ENCODE peak calls at places on chromosome X, in five cellular contexts. One of them, this sample, is unnamed.
A peak's percentile ranks its signal among the peaks of the same experiment; 100 is the strongest.

GRCh38 chrX:129925305-129926092 is 19.5 kb downstream of the UTP14A start:
- DNase-seq in prostate gland: peak; percentile 42
- DNase-seq in cardiac muscle cell: peak; percentile 75
- DNase-seq in IMR-90: peak; percentile 81
- DNase-seq in upper lobe of left lung: peak; percentile 65
- DNase-seq in this sample: no peak

GRCh38 chrX:39008554-39008953 is 207.3 kb downstream of the MID1IP1 start:
- DNase-seq in prostate gland: no peak
- DNase-seq in cardiac muscle cell: no peak
- DNase-seq in IMR-90: no peak
- DNase-seq in upper lobe of left lung: peak; percentile 25
- DNase-seq in this sample: no peak

GRCh38 chrX:11100281-11101035 is 10.7 kb upstream of the HCCS start:
- DNase-seq in prostate gland: peak; percentile 36
- DNase-seq in cardiac muscle cell: peak; percentile 70
- DNase-seq in IMR-90: peak; percentile 80
- DNase-seq in upper lobe of left lung: no peak
- DNase-seq in this sample: peak; percentile 27

GRCh38 chrX:129744881-129745321 is 6.1 kb downstream of the XPNPEP2 start:
- DNase-seq in prostate gland: no peak
- DNase-seq in cardiac muscle cell: no peak
- DNase-seq in IMR-90: no peak
- DNase-seq in upper lobe of left lung: no peak
- DNase-seq in this sample: no peak

GRCh38 chrX:139202742-139203410 is 327.7 kb upstream of the F9 start:
- DNase-seq in prostate gland: no peak
- DNase-seq in cardiac muscle cell: no peak
- DNase-seq in IMR-90: no peak
- DNase-seq in upper lobe of left lung: no peak
- DNase-seq in this sample: no peak

GRCh38 chrX:85964744-85965143 is 82.6 kb downstream of the CHM start:
- DNase-seq in prostate gland: no peak
- DNase-seq in cardiac muscle cell: no peak
- DNase-seq in IMR-90: peak; percentile 16
- DNase-seq in upper lobe of left lung: no peak
- DNase-seq in this sample: no peak

GRCh38 chrX:151725338-151725614 is 9.3 kb upstream of the CNGA2 start:
- DNase-seq in prostate gland: no peak
- DNase-seq in cardiac muscle cell: no peak
- DNase-seq in IMR-90: no peak
- DNase-seq in upper lobe of left lung: no peak
- DNase-seq in this sample: no peak

GRCh38 chrX:96405842-96406241 is 278.8 kb upstream of the DIAPH2 start:
- DNase-seq in prostate gland: no peak
- DNase-seq in cardiac muscle cell: no peak
- DNase-seq in IMR-90: no peak
- DNase-seq in upper lobe of left lung: no peak
- DNase-seq in this sample: no peak

GRCh38 chrX:2385224-2385623 is 115.6 kb downstream of the DHRSX start:
- DNase-seq in prostate gland: no peak
- DNase-seq in cardiac muscle cell: no peak
- DNase-seq in IMR-90: peak; percentile 88
- DNase-seq in upper lobe of left lung: no peak
- DNase-seq in this sample: peak; percentile 1

GRCh38 chrX:7946960-7947359 is 19.7 kb upstream of the PNPLA4 start:
- DNase-seq in prostate gland: no peak
- DNase-seq in cardiac muscle cell: peak; percentile 15
- DNase-seq in IMR-90: no peak
- DNase-seq in upper lobe of left lung: no peak
- DNase-seq in this sample: no peak

GRCh38 chrX:68018248-68019203 is 414.8 kb downstream of the OPHN1 start:
- DNase-seq in prostate gland: no peak
- DNase-seq in cardiac muscle cell: peak; percentile 29
- DNase-seq in IMR-90: peak; percentile 32
- DNase-seq in upper lobe of left lung: peak; percentile 22
- DNase-seq in this sample: no peak

GRCh38 chrX:146173742-146174141 is 356.1 kb downstream of the SLITRK2 start:
- DNase-seq in prostate gland: no peak
- DNase-seq in cardiac muscle cell: no peak
- DNase-seq in IMR-90: no peak
- DNase-seq in upper lobe of left lung: no peak
- DNase-seq in this sample: no peak

GRCh38 chrX:129706395-129707072 is 32.2 kb upstream of the XPNPEP2 start:
- DNase-seq in prostate gland: no peak
- DNase-seq in cardiac muscle cell: no peak
- DNase-seq in IMR-90: no peak
- DNase-seq in upper lobe of left lung: no peak
- DNase-seq in this sample: no peak

GRCh38 chrX:34849371-34849770 is 93.2 kb upstream of the FAM47B start:
- DNase-seq in prostate gland: no peak
- DNase-seq in cardiac muscle cell: no peak
- DNase-seq in IMR-90: peak; percentile 74
- DNase-seq in upper lobe of left lung: no peak
- DNase-seq in this sample: no peak

GRCh38 chrX:17939724-17940123 is 78.6 kb upstream of the RAI2 start:
- DNase-seq in prostate gland: peak; percentile 4
- DNase-seq in cardiac muscle cell: no peak
- DNase-seq in IMR-90: no peak
- DNase-seq in upper lobe of left lung: no peak
- DNase-seq in this sample: no peak

DNA sequence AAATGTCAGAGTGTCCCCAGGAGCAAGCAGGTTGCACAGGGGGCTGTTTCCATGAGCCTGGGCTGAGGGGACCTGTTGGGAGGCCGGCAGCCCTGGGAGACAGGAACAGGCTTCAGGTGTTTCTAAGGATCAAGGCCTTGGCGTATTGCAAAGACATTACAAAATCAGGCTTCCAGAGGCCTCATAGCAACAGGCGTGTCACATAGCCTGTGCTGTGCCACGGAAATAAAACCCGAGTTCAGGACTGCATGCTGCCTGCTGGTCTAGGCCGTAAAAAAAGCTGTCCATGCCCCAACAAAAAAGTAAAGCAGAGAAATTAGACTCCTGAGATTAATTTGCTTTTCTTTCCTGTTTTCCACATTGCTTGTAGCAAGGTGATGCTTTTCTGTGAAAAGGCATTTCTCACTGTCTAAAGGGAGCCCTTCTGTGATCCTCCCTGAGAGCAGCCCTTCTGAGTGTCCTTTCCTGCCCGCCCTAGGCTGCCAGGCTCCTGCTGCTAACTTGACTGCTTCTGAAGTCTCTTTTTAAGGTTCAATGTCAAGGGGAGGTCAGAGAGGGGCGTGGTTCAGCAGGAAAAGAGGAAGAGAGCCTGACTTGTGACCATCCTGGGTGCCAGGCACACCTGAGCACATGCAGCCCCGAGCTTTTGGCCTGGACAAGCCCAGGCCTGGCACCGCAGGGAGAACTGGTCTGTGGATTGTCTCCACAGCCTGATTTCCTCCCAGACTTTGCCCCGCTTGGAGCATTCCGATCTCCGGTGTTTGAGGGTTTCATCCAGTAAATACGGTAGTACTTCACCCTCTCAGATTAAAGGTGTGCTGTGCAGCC is 21.3 kb downstream of the SHROOM2 start:
- DNase-seq in prostate gland: peak; percentile 57
- DNase-seq in cardiac muscle cell: peak; percentile 36
- DNase-seq in IMR-90: no peak
- DNase-seq in upper lobe of left lung: no peak
- DNase-seq in this sample: peak; percentile 33
- H3K27ac ChIP-seq in prostate gland: no peak overlapping the region
- H3K27ac ChIP-seq in cardiac muscle cell: peak overlapping the region; percentile 77
- H3K27ac ChIP-seq in IMR-90: no peak overlapping the region
- H3K27ac ChIP-seq in upper lobe of left lung: no peak overlapping the region
- H3K27ac ChIP-seq in this sample: peak overlapping the region; percentile 71

DNA sequence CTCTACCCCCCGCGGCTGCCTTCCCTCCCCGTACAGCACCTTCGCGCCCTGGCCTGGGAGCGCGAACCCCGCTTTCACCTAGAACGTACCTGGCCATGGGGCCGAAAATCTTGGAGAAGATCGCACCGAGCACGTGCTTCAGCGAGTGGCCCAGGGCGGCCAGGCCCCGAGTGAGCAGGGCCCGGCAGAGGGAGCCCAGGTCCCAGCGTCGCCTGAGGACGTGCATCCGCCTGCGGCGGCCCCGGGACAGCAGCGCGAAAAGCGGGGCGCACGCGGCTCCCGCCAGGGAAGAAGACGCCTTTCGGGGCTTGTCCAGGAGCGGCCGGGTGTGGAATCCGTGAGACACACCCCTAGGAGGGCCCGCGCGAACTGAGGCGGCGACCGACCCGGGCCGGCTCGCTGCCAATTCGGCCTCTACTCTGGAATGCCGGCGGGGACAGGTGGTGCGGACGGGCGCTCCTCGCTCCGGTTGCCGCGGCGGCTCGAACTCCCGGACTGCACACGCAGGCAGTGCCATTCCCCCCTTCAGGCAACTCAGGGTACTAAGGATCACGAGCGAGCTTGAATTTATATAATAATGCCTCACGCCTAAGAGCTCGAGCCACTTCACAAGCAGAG is at the start of gene HS6ST2:
- DNase-seq in prostate gland: no peak
- DNase-seq in cardiac muscle cell: peak; percentile 64
- DNase-seq in IMR-90: no peak
- DNase-seq in upper lobe of left lung: no peak
- DNase-seq in this sample: peak; percentile 22
- TF ChIP-seq CTCF in prostate gland: no peak
- TF ChIP-seq CTCF in cardiac muscle cell: no peak
- TF ChIP-seq CTCF in IMR-90: no peak
- TF ChIP-seq CTCF in upper lobe of left lung: no peak
- TF ChIP-seq CTCF in this sample: no peak

GRCh38 chrX:19800821-19801220 is 86.6 kb downstream of the SH3KBP1 start:
- DNase-seq in prostate gland: no peak
- DNase-seq in cardiac muscle cell: no peak
- DNase-seq in IMR-90: no peak
- DNase-seq in upper lobe of left lung: no peak
- DNase-seq in this sample: no peak

GRCh38 chrX:19807414-19807813 is 80.0 kb downstream of the SH3KBP1 start:
- DNase-seq in prostate gland: no peak
- DNase-seq in cardiac muscle cell: no peak
- DNase-seq in IMR-90: no peak
- DNase-seq in upper lobe of left lung: no peak
- DNase-seq in this sample: no peak

GRCh38 chrX:19799319-19800182 is 87.8 kb downstream of the SH3KBP1 start:
- DNase-seq in prostate gland: no peak
- DNase-seq in cardiac muscle cell: no peak
- DNase-seq in IMR-90: peak; percentile 31
- DNase-seq in upper lobe of left lung: no peak
- DNase-seq in this sample: no peak

GRCh38 chrX:19805054-19805690 is 82.2 kb downstream of the SH3KBP1 start:
- DNase-seq in prostate gland: no peak
- DNase-seq in cardiac muscle cell: no peak
- DNase-seq in IMR-90: no peak
- DNase-seq in upper lobe of left lung: no peak
- DNase-seq in this sample: no peak

DNA sequence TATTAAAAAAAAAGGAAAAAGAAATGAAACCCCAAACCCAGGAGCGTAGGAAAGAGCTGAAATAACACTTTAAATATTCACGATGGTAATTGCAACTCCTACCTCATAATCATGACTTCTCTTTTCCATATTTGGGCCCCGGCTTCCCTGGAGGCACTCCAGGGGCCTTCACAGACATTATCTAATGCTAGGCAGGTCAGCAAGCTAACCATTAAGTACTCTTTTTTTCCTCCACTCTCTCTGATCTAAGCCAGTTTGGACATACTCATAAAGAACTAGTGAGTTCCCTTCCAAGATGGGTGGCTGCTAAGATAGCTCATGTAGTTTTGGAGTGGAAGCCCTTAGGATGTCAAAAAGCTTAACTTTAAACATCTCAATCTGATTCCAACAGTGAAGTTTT is 83.2 kb downstream of the SH3KBP1 start:
- DNase-seq in prostate gland: no peak
- DNase-seq in cardiac muscle cell: no peak
- DNase-seq in IMR-90: no peak
- DNase-seq in upper lobe of left lung: no peak
- DNase-seq in this sample: no peak
- H3K27ac ChIP-seq in prostate gland: no peak overlapping the region
- H3K27ac ChIP-seq in cardiac muscle cell: no peak overlapping the region
- H3K27ac ChIP-seq in IMR-90: no peak overlapping the region
- H3K27ac ChIP-seq in upper lobe of left lung: no peak overlapping the region
- H3K27ac ChIP-seq in this sample: no peak overlapping the region

DNA sequence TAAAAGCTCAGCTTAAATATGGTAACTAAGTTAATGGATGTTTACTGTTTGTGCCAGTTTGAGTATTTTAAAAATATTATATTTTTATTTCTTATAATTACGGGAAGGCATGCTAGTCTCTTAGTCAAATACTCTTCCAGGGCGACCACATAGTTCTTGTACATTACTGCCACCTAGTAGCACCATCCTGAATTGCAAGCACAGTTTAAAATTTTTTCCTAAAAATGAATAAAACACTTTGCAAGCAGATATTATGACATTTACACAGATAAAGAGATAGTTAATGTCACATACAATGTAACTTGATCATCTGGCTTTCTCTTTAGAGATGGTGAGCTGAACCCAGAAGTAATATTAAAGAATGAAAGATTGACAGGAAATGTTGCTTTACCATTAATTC is 11.5 kb downstream of the NDP start:
- DNase-seq in prostate gland: no peak
- DNase-seq in cardiac muscle cell: no peak
- DNase-seq in IMR-90: no peak
- DNase-seq in upper lobe of left lung: no peak
- DNase-seq in this sample: no peak
- TF ChIP-seq CTCF in prostate gland: no peak
- TF ChIP-seq CTCF in cardiac muscle cell: no peak
- TF ChIP-seq CTCF in IMR-90: peak; percentile 16
- TF ChIP-seq CTCF in upper lobe of left lung: no peak
- TF ChIP-seq CTCF in this sample: no peak